ENCODE peak calls at places on chromosomes 6 and 20, in nine cellular contexts. K is cardiac muscle cell, X is lower leg skin, W is foreskin fibroblast, G is BE2C, Y is right atrium auricular region, J is AG09319, N is cardiac fibroblast, C is neural crest cell. H is an unnamed sample.
A peak's percentile ranks its signal among the peaks of the same experiment; 100 is the strongest.

GRCh38 chr6:139080255-139080920 is 51.8 kb downstream of the ABRACL start:
- DNase-seq in K (no peak), Y (no peak), C (no peak), X (no peak), W (peak; percentile 31), G (no peak), J (no peak), N (peak; percentile 13), H (no peak)

GRCh38 chr20:31494131-31494530 is 19.0 kb downstream of the REM1 start:
- DNase-seq in Y (no peak), X (no peak), J (no peak), K (no peak), C (peak; percentile 25), W (peak; percentile 41), N (peak; percentile 74), G (peak; percentile 39), H (peak; percentile 48)

GRCh38 chr6:42984924-42985475 is 630 bp downstream of the PPP2R5D start:
- DNase-seq in K (peak; percentile 25), N (peak; percentile 14), Y (no peak), W (peak; percentile 35), C (peak; percentile 12), G (no peak), J (no peak), X (no peak), H (no peak)

GRCh38 chr6:159729598-159729997 is 2.3 kb downstream of the WTAP start:
- DNase-seq in W (peak; percentile 33), N (peak; percentile 34), C (no peak), J (no peak), Y (no peak), K (peak; percentile 5), X (no peak), G (no peak), H (no peak)

GRCh38 chr20:64131406-64131805 is 24.0 kb upstream of the NPBWR2 start:
- DNase-seq in K (no peak), Y (no peak), X (no peak), C (no peak), W (peak; percentile 50), N (peak; percentile 11), G (no peak), J (no peak), H (peak; percentile 11)

GRCh38 chr6:35046862-35047261 is 94.3 kb downstream of the TCP11 start:
- DNase-seq in X (no peak), J (no peak), C (no peak), W (peak; percentile 33), K (no peak), Y (no peak), N (no peak), G (no peak), H (no peak)

GRCh38 chr20:11952621-11953020 is 34.9 kb downstream of the BTBD3 start:
- DNase-seq in W (peak; percentile 34), X (no peak), Y (no peak), G (no peak), J (no peak), N (peak; percentile 30), C (no peak), K (no peak), H (no peak)

GRCh38 chr20:35315199-35316020 is 23.2 kb upstream of the FAM83C start:
- DNase-seq in W (no peak), N (peak; percentile 51), X (no peak), Y (no peak), K (no peak), J (no peak), G (no peak), C (no peak), H (peak; percentile 48)

GRCh38 chr6:117477988-117478852 is 4.3 kb upstream of the DCBLD1 start:
- DNase-seq in G (peak; percentile 20), N (peak; percentile 40), J (no peak), X (no peak), K (peak; percentile 27), C (no peak), Y (no peak), W (peak; percentile 22), H (no peak)

GRCh38 chr6:56806368-56806767 is 148.5 kb upstream of the BEND6 start:
- DNase-seq in W (no peak), X (no peak), K (no peak), Y (no peak), G (no peak), N (no peak), J (no peak), C (no peak), H (no peak)

DNA sequence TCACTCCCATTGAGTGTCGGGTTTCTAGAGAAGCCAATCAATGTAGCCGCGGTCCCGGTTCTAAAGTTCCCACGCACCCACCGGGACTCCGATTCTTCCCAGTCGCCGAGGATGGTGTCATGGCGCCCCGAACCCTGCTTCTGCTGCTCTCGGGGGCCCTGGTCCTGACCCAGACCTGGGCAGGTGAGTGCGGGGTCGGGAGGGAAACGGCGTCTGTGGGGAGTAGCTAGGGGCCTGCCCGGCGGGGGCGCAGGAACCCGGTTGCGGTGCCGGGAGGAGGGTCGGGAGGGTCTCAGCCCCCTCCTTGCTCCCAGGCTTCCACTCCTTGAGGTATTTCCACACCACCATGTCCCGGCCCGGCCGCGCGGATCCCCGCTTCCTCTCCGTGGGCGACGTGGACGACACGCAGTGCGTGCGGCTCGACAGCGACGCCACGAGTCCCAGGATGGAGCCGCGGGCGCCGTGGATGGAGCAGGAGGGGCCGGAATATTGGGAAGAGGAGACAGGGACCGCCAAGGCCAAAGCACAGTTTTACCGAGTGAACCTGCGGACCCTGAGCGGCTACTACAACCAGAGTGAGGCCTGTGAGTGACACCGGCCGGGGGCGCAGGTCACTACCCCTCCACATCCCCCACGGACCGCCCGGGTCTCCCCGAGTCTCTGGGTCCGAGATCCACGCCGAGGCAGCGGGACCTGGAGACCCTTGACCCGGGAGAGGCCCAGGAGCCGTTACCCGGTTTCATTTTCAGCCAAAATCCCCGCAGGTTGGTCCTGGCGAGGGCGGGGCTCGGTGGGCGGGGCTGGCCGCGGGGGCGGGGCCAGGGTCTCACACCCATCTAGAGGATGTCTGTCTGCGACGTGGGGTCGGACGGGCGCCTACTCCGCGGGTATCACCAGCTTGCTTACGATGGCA is 35.2 kb upstream of the HLA-G start:
- DNase-seq in G (no peak), K (peak; percentile 16), W (peak; percentile 50), X (peak; percentile 35), Y (peak; percentile 78), J (no peak), C (peak; percentile 14), N (peak; percentile 24), H (no peak)
- TF ChIP-seq CTCF in G (no peak), K (peak; percentile 56), W (peak; percentile 54), X (no peak), Y (peak; percentile 49), J (peak; percentile 70), C (peak; percentile 60), N (peak; percentile 49), H (peak; percentile 62)

GRCh38 chr6:13624871-13625288 is 9.7 kb downstream of the NOL7 start:
- DNase-seq in W (peak; percentile 59), G (peak; percentile 28), N (peak; percentile 64), C (no peak), X (no peak), Y (no peak), K (peak; percentile 55), J (no peak), H (peak; percentile 28)
- TF ChIP-seq CTCF in W (peak; percentile 55), G (peak; percentile 79), N (peak; percentile 57), C (peak; percentile 66), X (no peak), Y (no peak), K (peak; percentile 56), J (peak; percentile 38), H (peak; percentile 79)

DNA sequence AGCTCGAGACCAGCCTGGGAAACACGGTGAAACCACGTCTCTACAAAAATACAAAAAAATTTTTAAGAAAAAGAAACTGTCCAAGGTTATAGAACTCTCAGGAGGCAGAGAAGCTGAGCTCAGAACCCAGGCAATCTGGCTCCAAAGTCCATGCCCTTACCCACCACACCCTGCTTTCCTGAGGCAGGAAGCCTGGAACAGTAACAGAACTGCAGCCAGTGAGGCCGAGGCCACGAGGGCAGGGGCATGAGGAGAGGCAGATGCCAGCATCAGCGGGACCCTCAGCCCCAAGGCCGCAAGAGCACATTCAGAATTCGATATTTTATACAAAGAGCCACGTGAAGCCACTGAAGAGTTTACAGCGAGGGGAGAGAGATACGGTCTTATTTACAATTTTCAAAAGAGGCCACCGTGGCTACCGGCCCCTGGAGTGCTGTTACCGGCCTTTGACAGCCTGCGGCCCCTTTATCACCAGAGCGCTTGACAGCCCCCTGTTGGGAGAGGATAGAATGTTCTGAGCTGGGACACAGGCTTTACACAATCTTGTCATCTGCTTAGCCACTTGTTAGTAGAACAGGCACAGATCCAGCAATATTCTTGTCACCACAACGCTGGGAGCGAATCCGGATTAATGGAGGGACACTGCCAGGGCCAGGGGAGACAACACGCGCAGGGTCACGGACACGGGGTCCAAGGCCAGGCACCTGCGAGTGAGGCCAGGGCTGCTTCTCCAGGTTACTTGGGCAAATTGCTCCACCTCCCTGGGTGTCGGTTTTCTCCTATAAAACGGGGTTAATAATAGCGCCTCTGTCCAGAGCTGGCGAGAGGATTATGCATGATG is 5.6 kb downstream of the SPATA2 start:
- DNase-seq in G (peak; percentile 50), K (peak; percentile 69), J (no peak), N (no peak), Y (no peak), C (no peak), X (no peak), W (no peak), H (no peak)
- TF ChIP-seq CTCF in G (peak; percentile 57), K (peak; percentile 9), J (no peak), N (peak; percentile 15), Y (no peak), C (peak; percentile 56), X (no peak), W (peak; percentile 10), H (peak; percentile 50)

GRCh38 chr20:6819599-6819998 is 52.1 kb downstream of the BMP2 start:
- DNase-seq in N (peak; percentile 25), G (no peak), J (no peak), K (peak; percentile 27), Y (no peak), W (no peak), C (no peak), X (no peak), H (no peak)
- TF ChIP-seq CTCF in N (peak; percentile 16), G (no peak), J (peak; percentile 39), K (peak; percentile 24), Y (no peak), W (no peak), C (no peak), X (no peak), H (no peak)

H was measured in HFFc6.